ENCODE peak calls at places on chromosomes 11 and 22, in eight cellular contexts. One of them, this sample, is unnamed.

GRCh38 chr11:132864811-132865576 is 667.3 kb downstream of the OPCML start:
- DNase-seq in neural progenitor cell: peak; percentile 68
- DNase-seq in spleen: no peak
- DNase-seq in colonic mucosa: no peak
- DNase-seq in cardiac muscle cell: no peak
- DNase-seq in A549: peak; percentile 8
- DNase-seq in AG04450: no peak
- DNase-seq in body of pancreas: no peak
- DNase-seq in this sample: no peak

GRCh38 chr11:111913997-111914396 is 1.5 kb downstream of the HSPB2 start:
- DNase-seq in colonic mucosa: no peak
- DNase-seq in A549: no peak
- DNase-seq in body of pancreas: peak; percentile 53
- DNase-seq in neural progenitor cell: no peak
- DNase-seq in spleen: no peak
- DNase-seq in AG04450: no peak
- DNase-seq in cardiac muscle cell: peak; percentile 77
- DNase-seq in this sample: no peak

GRCh38 chr11:128496684-128497056 is 90.7 kb downstream of the ETS1 start:
- DNase-seq in cardiac muscle cell: no peak
- DNase-seq in A549: peak; percentile 65
- DNase-seq in neural progenitor cell: no peak
- DNase-seq in body of pancreas: no peak
- DNase-seq in AG04450: no peak
- DNase-seq in colonic mucosa: no peak
- DNase-seq in spleen: no peak
- DNase-seq in this sample: no peak

GRCh38 chr11:19628018-19628417 is 84.6 kb upstream of the NAV2 start:
- DNase-seq in spleen: no peak
- DNase-seq in colonic mucosa: no peak
- DNase-seq in AG04450: no peak
- DNase-seq in body of pancreas: peak; percentile 39
- DNase-seq in A549: no peak
- DNase-seq in neural progenitor cell: no peak
- DNase-seq in cardiac muscle cell: peak; percentile 90
- DNase-seq in this sample: peak; percentile 95

GRCh38 chr22:38505595-38506117 is 455 bp downstream of the DDX17 start:
- DNase-seq in colonic mucosa: peak; percentile 75
- DNase-seq in neural progenitor cell: peak; percentile 83
- DNase-seq in body of pancreas: peak; percentile 86
- DNase-seq in spleen: peak; percentile 91
- DNase-seq in A549: peak; percentile 59
- DNase-seq in cardiac muscle cell: peak; percentile 81
- DNase-seq in AG04450: no peak
- DNase-seq in this sample: peak; percentile 87

GRCh38 chr22:45101828-45102227 is 61.9 kb upstream of the NUP50 start:
- DNase-seq in AG04450: no peak
- DNase-seq in neural progenitor cell: peak; percentile 80
- DNase-seq in cardiac muscle cell: peak; percentile 83
- DNase-seq in colonic mucosa: peak; percentile 57
- DNase-seq in spleen: peak; percentile 79
- DNase-seq in A549: peak; percentile 74
- DNase-seq in body of pancreas: no peak
- DNase-seq in this sample: no peak

GRCh38 chr11:130771708-130772107 is 144.6 kb downstream of the SNX19 start:
- DNase-seq in neural progenitor cell: no peak
- DNase-seq in cardiac muscle cell: no peak
- DNase-seq in spleen: no peak
- DNase-seq in body of pancreas: no peak
- DNase-seq in A549: no peak
- DNase-seq in colonic mucosa: no peak
- DNase-seq in AG04450: no peak
- DNase-seq in this sample: peak; percentile 45

GRCh38 chr11:111320728-111321568 is 22.6 kb downstream of the POU2AF3 start:
- DNase-seq in neural progenitor cell: peak; percentile 15
- DNase-seq in A549: no peak
- DNase-seq in cardiac muscle cell: no peak
- DNase-seq in spleen: no peak
- DNase-seq in body of pancreas: peak; percentile 48
- DNase-seq in colonic mucosa: no peak
- DNase-seq in AG04450: no peak
- DNase-seq in this sample: no peak

GRCh38 chr22:25081409-25081824 is 118.2 kb upstream of the CRYBB3 start:
- DNase-seq in neural progenitor cell: peak; percentile 58
- DNase-seq in spleen: no peak
- DNase-seq in colonic mucosa: peak; percentile 49
- DNase-seq in body of pancreas: peak; percentile 58
- DNase-seq in AG04450: no peak
- DNase-seq in A549: peak; percentile 29
- DNase-seq in cardiac muscle cell: peak; percentile 39
- DNase-seq in this sample: no peak

GRCh38 chr11:57514538-57515331 is 767 bp downstream of the SLC43A1 start:
- DNase-seq in A549: no peak
- DNase-seq in AG04450: no peak
- DNase-seq in body of pancreas: peak; percentile 88
- DNase-seq in spleen: peak; percentile 91
- DNase-seq in neural progenitor cell: peak; percentile 50
- DNase-seq in colonic mucosa: peak; percentile 83
- DNase-seq in cardiac muscle cell: peak; percentile 47
- DNase-seq in this sample: no peak

GRCh38 chr11:11430431-11430830 is 77.4 kb upstream of the CSNK2A3 start:
- DNase-seq in body of pancreas: no peak
- DNase-seq in neural progenitor cell: no peak
- DNase-seq in spleen: no peak
- DNase-seq in AG04450: no peak
- DNase-seq in A549: no peak
- DNase-seq in cardiac muscle cell: no peak
- DNase-seq in colonic mucosa: no peak
- DNase-seq in this sample: no peak

GRCh38 chr11:82854242-82854641 is 46.0 kb downstream of the PRCP start:
- DNase-seq in spleen: no peak
- DNase-seq in cardiac muscle cell: no peak
- DNase-seq in AG04450: no peak
- DNase-seq in neural progenitor cell: no peak
- DNase-seq in body of pancreas: no peak
- DNase-seq in A549: no peak
- DNase-seq in colonic mucosa: no peak
- DNase-seq in this sample: no peak
- H3K27ac ChIP-seq in spleen: no peak overlapping the region
- H3K27ac ChIP-seq in cardiac muscle cell: no peak overlapping the region
- H3K27ac ChIP-seq in AG04450: no peak overlapping the region
- H3K27ac ChIP-seq in neural progenitor cell: no peak overlapping the region
- H3K27ac ChIP-seq in body of pancreas: no peak overlapping the region
- H3K27ac ChIP-seq in A549: no peak overlapping the region
- H3K27ac ChIP-seq in colonic mucosa: no peak overlapping the region
- H3K27ac ChIP-seq in this sample: no peak overlapping the region

DNA sequence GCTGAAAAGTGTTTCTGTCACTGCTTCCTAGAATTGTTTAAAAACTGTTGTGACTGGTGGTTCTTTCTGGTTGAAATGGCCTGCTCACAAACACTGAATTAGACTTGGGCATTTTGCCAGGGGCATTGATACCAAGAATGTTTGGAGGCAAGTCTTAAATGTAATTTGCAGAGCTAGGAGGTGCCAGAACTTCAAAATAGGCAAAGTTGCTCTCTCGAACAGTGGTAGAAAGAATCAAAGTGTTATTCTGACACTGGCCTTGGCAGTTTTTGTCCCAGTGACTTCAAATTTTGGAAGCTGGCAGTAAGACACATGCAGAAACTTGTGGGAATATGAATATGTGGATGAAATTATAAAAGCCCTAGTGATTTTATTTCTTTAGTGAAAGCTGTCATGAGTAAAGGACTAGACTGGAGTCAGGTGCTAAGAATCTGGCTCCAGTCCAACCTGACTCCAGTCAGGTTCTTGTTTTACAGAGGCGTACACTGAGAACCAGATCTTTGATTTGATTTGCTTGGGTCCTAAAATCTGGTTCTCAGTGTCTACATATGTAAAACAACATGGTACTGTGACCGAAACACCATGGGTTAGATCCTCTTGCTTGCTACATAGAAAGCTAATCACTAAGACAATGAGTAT is 20.9 kb downstream of the SVIP start:
- DNase-seq in neural progenitor cell: no peak
- DNase-seq in cardiac muscle cell: peak; percentile 38
- DNase-seq in colonic mucosa: no peak
- DNase-seq in AG04450: no peak
- DNase-seq in spleen: no peak
- DNase-seq in A549: no peak
- DNase-seq in body of pancreas: no peak
- DNase-seq in this sample: no peak
- TF ChIP-seq CTCF in neural progenitor cell: no peak
- TF ChIP-seq CTCF in cardiac muscle cell: no peak
- TF ChIP-seq CTCF in colonic mucosa: no peak
- TF ChIP-seq CTCF in AG04450: no peak
- TF ChIP-seq CTCF in spleen: no peak
- TF ChIP-seq CTCF in A549: no peak
- TF ChIP-seq CTCF in body of pancreas: no peak
- TF ChIP-seq CTCF in this sample: no peak

GRCh38 chr22:46389081-46389480 is 53.6 kb downstream of the TRMU start:
- DNase-seq in AG04450: no peak
- DNase-seq in neural progenitor cell: no peak
- DNase-seq in A549: no peak
- DNase-seq in cardiac muscle cell: no peak
- DNase-seq in spleen: no peak
- DNase-seq in colonic mucosa: no peak
- DNase-seq in body of pancreas: no peak
- DNase-seq in this sample: no peak

GRCh38 chr22:46391486-46392136 is 56.1 kb downstream of the TRMU start:
- DNase-seq in spleen: no peak
- DNase-seq in body of pancreas: no peak
- DNase-seq in AG04450: no peak
- DNase-seq in cardiac muscle cell: no peak
- DNase-seq in colonic mucosa: no peak
- DNase-seq in A549: no peak
- DNase-seq in neural progenitor cell: no peak
- DNase-seq in this sample: no peak

GRCh38 chr22:46388647-46389046 is 53.1 kb downstream of the TRMU start:
- DNase-seq in body of pancreas: no peak
- DNase-seq in spleen: no peak
- DNase-seq in neural progenitor cell: no peak
- DNase-seq in A549: no peak
- DNase-seq in cardiac muscle cell: no peak
- DNase-seq in colonic mucosa: no peak
- DNase-seq in AG04450: no peak
- DNase-seq in this sample: no peak

GRCh38 chr22:46390652-46391301 is 55.3 kb downstream of the TRMU start:
- DNase-seq in neural progenitor cell: peak; percentile 27
- DNase-seq in AG04450: peak; percentile 6
- DNase-seq in colonic mucosa: no peak
- DNase-seq in cardiac muscle cell: peak; percentile 71
- DNase-seq in A549: no peak
- DNase-seq in body of pancreas: peak; percentile 93
- DNase-seq in spleen: no peak
- DNase-seq in this sample: no peak

DNA sequence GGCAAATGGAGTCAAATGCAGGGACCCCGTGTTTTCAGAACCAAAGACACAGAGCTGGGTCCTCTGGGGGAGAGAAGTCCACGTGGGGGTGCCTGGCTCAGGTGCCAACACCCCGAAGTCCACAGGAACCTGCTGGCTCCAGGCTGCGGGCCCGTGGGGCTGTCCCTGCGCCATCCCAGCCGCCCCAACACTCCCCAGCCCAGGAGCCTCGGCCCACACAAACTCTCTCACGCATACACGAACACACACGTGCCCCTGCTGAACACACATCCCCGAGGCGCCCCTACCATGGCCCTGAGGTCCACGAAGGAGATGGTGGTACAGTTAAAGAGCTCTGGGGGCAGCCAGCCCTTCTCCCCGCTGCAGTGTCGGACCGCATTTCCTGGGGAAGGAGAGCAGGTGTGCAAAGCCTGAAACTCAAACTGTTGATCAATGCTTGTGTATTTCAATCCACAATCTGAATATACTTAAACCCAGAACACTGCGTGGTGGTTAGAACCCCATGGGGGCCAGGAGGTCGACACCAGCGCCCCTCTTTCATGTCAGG is 54.7 kb downstream of the TRMU start:
- DNase-seq in neural progenitor cell: no peak
- DNase-seq in spleen: no peak
- DNase-seq in AG04450: no peak
- DNase-seq in A549: no peak
- DNase-seq in body of pancreas: no peak
- DNase-seq in cardiac muscle cell: no peak
- DNase-seq in colonic mucosa: no peak
- DNase-seq in this sample: no peak
- H3K4me3 ChIP-seq in neural progenitor cell: no peak overlapping the region
- H3K4me3 ChIP-seq in spleen: no peak overlapping the region
- H3K4me3 ChIP-seq in AG04450: no peak overlapping the region
- H3K4me3 ChIP-seq in A549: no peak overlapping the region
- H3K4me3 ChIP-seq in body of pancreas: no peak overlapping the region
- H3K4me3 ChIP-seq in cardiac muscle cell: no peak overlapping the region
- H3K4me3 ChIP-seq in colonic mucosa: no peak overlapping the region
- H3K4me3 ChIP-seq in this sample: peak overlapping the region; percentile 34

GRCh38 chr11:65412271-65413076 is 10.1 kb upstream of the NEAT1 start:
- DNase-seq in AG04450: no peak
- DNase-seq in neural progenitor cell: no peak
- DNase-seq in spleen: peak; percentile 59
- DNase-seq in body of pancreas: peak; percentile 68
- DNase-seq in cardiac muscle cell: no peak
- DNase-seq in colonic mucosa: no peak
- DNase-seq in A549: no peak
- DNase-seq in this sample: no peak
- H3K27ac ChIP-seq in AG04450: no peak overlapping the region
- H3K27ac ChIP-seq in neural progenitor cell: no peak overlapping the region
- H3K27ac ChIP-seq in spleen: no peak overlapping the region
- H3K27ac ChIP-seq in body of pancreas: peak overlapping the region; percentile 80
- H3K27ac ChIP-seq in cardiac muscle cell: no peak overlapping the region
- H3K27ac ChIP-seq in colonic mucosa: no peak overlapping the region
- H3K27ac ChIP-seq in A549: no peak overlapping the region
- H3K27ac ChIP-seq in this sample: no peak overlapping the region

DNA sequence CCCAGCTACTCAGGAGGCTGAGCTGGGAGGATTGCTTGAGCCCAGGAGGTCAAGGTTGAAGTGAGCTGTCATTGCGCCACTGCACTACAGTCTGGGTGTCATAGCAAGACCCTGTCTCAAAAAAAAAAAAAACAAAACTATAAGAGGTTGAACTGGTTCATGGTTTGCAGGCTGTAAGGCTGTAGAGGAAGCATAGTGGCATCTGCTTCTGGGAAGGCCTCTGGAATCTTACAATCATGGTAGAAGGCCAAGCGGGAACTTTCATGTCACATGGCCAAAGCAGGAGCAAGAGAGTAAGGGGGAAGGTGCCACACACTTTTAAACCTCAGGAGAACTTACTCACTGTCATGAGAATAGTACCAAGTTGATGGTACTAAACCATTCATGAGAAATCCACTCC is 109.6 kb downstream of the SWAP70 start:
- DNase-seq in body of pancreas: no peak
- DNase-seq in A549: no peak
- DNase-seq in neural progenitor cell: no peak
- DNase-seq in spleen: no peak
- DNase-seq in AG04450: no peak
- DNase-seq in colonic mucosa: no peak
- DNase-seq in cardiac muscle cell: no peak
- DNase-seq in this sample: no peak
- TF ChIP-seq CTCF in body of pancreas: no peak
- TF ChIP-seq CTCF in A549: no peak
- TF ChIP-seq CTCF in neural progenitor cell: no peak
- TF ChIP-seq CTCF in spleen: no peak
- TF ChIP-seq CTCF in AG04450: no peak
- TF ChIP-seq CTCF in colonic mucosa: no peak
- TF ChIP-seq CTCF in cardiac muscle cell: no peak
- TF ChIP-seq CTCF in this sample: no peak